ENCODE peak calls at places on chromosomes 4 and X, in five cellular contexts. T is H1, P is GM12891, Y is stomach, I is transverse colon. L is an unnamed sample.

GRCh38 chr4:7516116-7516772 is 81.5 kb upstream of the PSAPL1 start:
- DNase-seq in P (no peak), Y (no peak), T (no peak), I (no peak), L (no peak)

GRCh38 chr4:31261632-31262031 is 541.5 kb downstream of the PCDH7 start:
- DNase-seq in Y (no peak), P (no peak), I (no peak), T (no peak), L (no peak)

GRCh38 chr4:1521821-1522361 is 115.6 kb upstream of the NKX1-1 start:
- DNase-seq in Y (no peak), T (no peak), I (no peak), P (no peak), L (no peak)

GRCh38 chrX:145190801-145191389 is 56.4 kb upstream of the SPANXN1 start:
- DNase-seq in I (no peak), P (no peak), Y (no peak), T (no peak), L (peak; percentile 0)

GRCh38 chr4:6538586-6538985 is 36.4 kb upstream of the MAN2B2 start:
- DNase-seq in T (no peak), P (no peak), Y (no peak), I (no peak), L (no peak)

GRCh38 chrX:28752330-28752729 is 165.1 kb downstream of the IL1RAPL1 start:
- DNase-seq in T (no peak), P (no peak), Y (no peak), I (no peak), L (no peak)

GRCh38 chr4:141656031-141656430 is 19.6 kb downstream of the IL15 start:
- DNase-seq in T (no peak), P (no peak), I (no peak), Y (no peak), L (no peak)

GRCh38 chrX:9189286-9189685 is 155.4 kb upstream of the FAM9B start:
- DNase-seq in P (no peak), T (no peak), Y (no peak), I (no peak), L (no peak)

GRCh38 chr4:126468144-126468543 is 1153.4 kb downstream of the FAT4 start:
- DNase-seq in T (no peak), Y (no peak), I (no peak), P (no peak), L (no peak)

GRCh38 chrX:44778254-44778653 is 65.6 kb upstream of the DUSP21 start:
- DNase-seq in Y (no peak), T (no peak), I (no peak), P (no peak), L (no peak)

GRCh38 chr4:160026720-160027119 is 923.8 kb downstream of the RAPGEF2 start:
- DNase-seq in I (no peak), Y (no peak), P (no peak), T (no peak), L (peak; percentile 8)

GRCh38 chr4:126593626-126594025 is 1039.1 kb upstream of the INTU start:
- DNase-seq in P (no peak), Y (no peak), T (no peak), I (no peak), L (no peak)

GRCh38 chr4:181860157-181860556 is 383.0 kb upstream of the TENM3 start:
- DNase-seq in I (no peak), T (no peak), Y (no peak), P (no peak), L (no peak)

GRCh38 chr4:5399790-5400421 is 308.5 kb downstream of the EVC2 start:
- DNase-seq in Y (no peak), P (peak; percentile 31), I (no peak), T (no peak), L (peak; percentile 17)

GRCh38 chr4:51845055-51845426 is 2.1 kb downstream of the DCUN1D4 start:
- DNase-seq in T (no peak), Y (no peak), P (no peak), I (no peak), L (no peak)

GRCh38 chr4:51845736-51846135 is 2.8 kb downstream of the DCUN1D4 start:
- DNase-seq in I (no peak), P (no peak), T (no peak), Y (no peak), L (no peak)

GRCh38 chr4:51842554-51843308 is at the start of gene DCUN1D4:
- DNase-seq in T (peak; percentile 99), I (peak; percentile 100), P (peak; percentile 98), Y (peak; percentile 100), L (peak; percentile 89)

GRCh38 chr4:51843309-51844156 is 580 bp downstream of the DCUN1D4 start:
- DNase-seq in Y (peak; percentile 68), T (no peak), P (peak; percentile 49), I (peak; percentile 73), L (peak; percentile 15)

DNA sequence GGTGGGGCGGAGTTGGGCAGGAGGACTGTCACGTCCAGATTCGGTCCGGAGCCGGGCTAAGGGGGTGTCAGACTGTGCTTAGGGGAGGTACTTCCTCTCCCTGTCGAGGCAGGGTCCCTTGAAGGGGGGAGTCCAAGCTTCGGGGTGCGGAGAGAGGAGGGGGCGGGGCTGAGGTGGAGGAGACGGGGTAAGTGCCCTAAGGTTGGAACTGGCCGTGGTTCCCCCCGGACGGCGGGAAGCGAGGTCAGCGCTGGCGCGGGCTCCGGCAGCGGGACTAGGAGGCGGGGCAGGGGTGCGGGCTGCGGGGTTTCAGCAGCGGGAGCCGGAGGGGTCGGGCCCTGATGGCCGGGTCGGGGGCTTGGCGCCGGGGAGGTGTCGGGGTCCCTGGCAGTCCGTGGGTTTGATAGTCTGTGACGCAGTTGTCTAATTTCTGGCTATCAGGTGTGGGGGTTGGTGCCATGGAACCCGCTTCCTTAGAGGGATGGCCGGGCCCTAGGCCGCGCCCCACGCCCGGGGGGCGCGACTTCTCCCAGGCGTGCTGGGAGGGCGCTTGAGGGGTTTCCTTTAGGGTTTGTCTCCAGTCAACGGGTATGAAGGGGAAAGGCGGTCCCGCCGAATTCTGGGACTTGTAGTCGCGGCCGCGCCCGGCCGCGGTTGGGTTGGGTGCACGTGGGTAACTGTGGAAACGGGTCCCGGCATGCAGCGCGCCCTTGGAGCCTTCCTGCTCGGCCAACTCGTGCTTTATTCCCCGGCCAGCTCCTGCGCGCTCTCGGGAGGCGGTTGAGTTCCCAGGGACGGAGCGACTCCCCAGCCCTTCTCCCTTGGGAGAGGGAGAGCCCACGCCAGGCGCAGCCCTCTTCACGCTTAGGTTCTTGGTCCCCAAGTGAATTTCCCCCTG is 1.5 kb downstream of the DCUN1D4 start:
- DNase-seq in I (peak; percentile 94), P (peak; percentile 58), T (peak; percentile 76), Y (peak; percentile 94), L (peak; percentile 55)
- TF ChIP-seq POLR2A in I (no peak), P (no peak), T (no peak), Y (no peak), L (no peak)

GRCh38 chr4:102827674-102828496 is 534 bp upstream of the UBE2D3 start:
- DNase-seq in P (peak; percentile 61), Y (peak; percentile 98), T (peak; percentile 99), I (peak; percentile 99), L (peak; percentile 43)
- TF ChIP-seq POLR2A in P (peak; percentile 85), Y (no peak), T (peak; percentile 84), I (peak; percentile 86), L (peak; percentile 32)

GRCh38 chr4:10527438-10527837 is 70.2 kb upstream of the ZNF518B start:
- DNase-seq in Y (no peak), I (no peak), T (no peak), P (no peak), L (no peak)

GRCh38 chr4:10529891-10530786 is 72.9 kb upstream of the ZNF518B start:
- DNase-seq in Y (no peak), I (no peak), T (no peak), P (no peak), L (no peak)

GRCh38 chr4:10526431-10527222 is 69.4 kb upstream of the ZNF518B start:
- DNase-seq in P (no peak), T (no peak), I (no peak), Y (no peak), L (no peak)

GRCh38 chr4:10532155-10532554 is 74.9 kb upstream of the ZNF518B start:
- DNase-seq in P (no peak), Y (no peak), I (no peak), T (no peak), L (no peak)

GRCh38 chr4:10529256-10529890 is 72.1 kb upstream of the ZNF518B start:
- DNase-seq in T (no peak), I (no peak), Y (no peak), P (no peak), L (no peak)
- TF ChIP-seq POLR2A in T (no peak), I (no peak), Y (no peak), P (no peak), L (no peak)

DNA sequence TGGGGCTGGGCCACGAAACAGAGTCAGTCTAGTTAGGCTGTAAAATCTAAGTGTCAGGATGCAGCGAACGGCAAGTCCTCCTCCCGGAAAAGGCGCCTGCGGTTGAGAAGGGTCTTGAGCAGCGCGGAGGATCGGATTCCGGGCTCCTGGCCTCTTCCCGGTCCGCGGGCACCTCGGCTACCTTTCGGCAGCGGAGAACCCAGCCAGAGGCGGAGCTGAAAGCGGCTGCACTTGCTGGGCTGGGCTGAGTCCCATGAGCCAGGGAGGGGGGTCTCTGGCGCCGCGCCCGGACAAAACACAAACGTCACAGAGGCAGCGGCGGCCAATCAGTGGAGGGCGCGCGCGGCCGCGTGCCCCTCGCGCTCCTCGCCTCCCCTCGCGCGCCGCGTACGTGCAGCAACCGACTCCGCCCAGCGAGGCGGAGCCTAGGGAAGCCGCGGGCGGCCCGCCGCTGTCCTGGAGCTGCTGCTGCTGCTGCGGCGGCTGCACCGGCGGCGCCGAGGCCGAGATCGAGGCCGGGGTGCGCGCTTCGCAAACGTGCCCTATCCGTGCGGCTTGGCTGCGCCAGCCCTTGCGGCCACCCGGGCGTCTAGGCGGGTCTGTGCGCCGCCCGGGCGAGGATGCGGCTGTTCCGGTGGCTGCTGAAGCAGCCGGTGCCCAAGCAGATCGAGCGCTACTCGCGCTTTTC is at the start of gene PDK3:
- DNase-seq in P (peak; percentile 56), Y (peak; percentile 91), I (peak; percentile 92), T (peak; percentile 64), L (peak; percentile 38)
- TF ChIP-seq POLR2A in P (no peak), Y (no peak), I (peak; percentile 70), T (peak; percentile 59), L (peak; percentile 73)